ENCODE peak calls at places on chromosomes 13 and 19, in six cellular contexts. F is Calu3; Q is stimulated activated CD4-positive, alpha-beta T cell treated with anti-CD3 and anti-CD28 coated beads, Interleukin-1b, Interleukin-23, amount 100 ng/mL, for 1 hour; A is DMS 273 treated with DMSO at 0.1 percent for 48 hours; S is heart right ventricle; V is NCI-H2081. K is an unnamed sample.

GRCh38 chr19:13382633-13382938 is 123.7 kb downstream of the CACNA1A start:
- DNase-seq in Q (no peak), F (no peak), V (no peak), A (no peak), S (no peak), K (no peak)

GRCh38 chr13:110045919-110046318 is 259.5 kb upstream of the IRS2 start:
- DNase-seq in A (no peak), Q (no peak), S (no peak), F (no peak), V (no peak), K (no peak)

GRCh38 chr13:75362026-75362425 is 119.9 kb downstream of the TBC1D4 start:
- DNase-seq in S (no peak), F (no peak), V (no peak), A (no peak), Q (no peak), K (no peak)

GRCh38 chr19:35344511-35345031 is 3.1 kb upstream of the FFAR1 start:
- DNase-seq in V (no peak), S (no peak), Q (no peak), A (no peak), F (no peak), K (no peak)

GRCh38 chr13:27961227-27962085 is 7.7 kb downstream of the CDX2 start:
- DNase-seq in A (no peak), S (no peak), Q (no peak), F (no peak), V (no peak), K (peak)

GRCh38 chr13:89862011-89862690 is 1485.3 kb upstream of the MIR17HG start:
- DNase-seq in S (no peak), V (no peak), A (no peak), F (no peak), Q (no peak), K (no peak)

GRCh38 chr13:59274958-59275727 is 888.6 kb downstream of the DIAPH3 start:
- DNase-seq in F (no peak), S (no peak), A (no peak), V (no peak), Q (no peak), K (no peak)

GRCh38 chr19:46944918-46945628 is 74.6 kb upstream of the NPAS1 start:
- DNase-seq in Q (no peak), A (no peak), V (peak), S (peak), F (no peak), K (peak)

GRCh38 chr13:100334209-100334608 is 245.3 kb downstream of the PCCA start:
- DNase-seq in A (no peak), F (no peak), S (no peak), V (no peak), Q (no peak), K (no peak)

GRCh38 chr13:39302855-39303254 is 264.6 kb downstream of the NHLRC3 start:
- DNase-seq in A (no peak), V (no peak), Q (no peak), S (no peak), F (no peak), K (no peak)

GRCh38 chr19:6264077-6264445 is 15.7 kb downstream of the MLLT1 start:
- DNase-seq in S (no peak), A (no peak), Q (no peak), F (no peak), V (no peak), K (no peak)

GRCh38 chr19:29872224-29872731 is 60.5 kb downstream of the CCNE1 start:
- DNase-seq in Q (no peak), V (no peak), F (no peak), S (no peak), A (no peak), K (no peak)

GRCh38 chr13:51330741-51331140 is 8.8 kb upstream of the SERPINE3 start:
- DNase-seq in Q (no peak), A (no peak), S (no peak), F (no peak), V (no peak), K (no peak)

GRCh38 chr19:10516671-10517286 is 468 bp downstream of the S1PR5 start:
- DNase-seq in V (no peak), S (no peak), Q (no peak), A (no peak), F (no peak), K (no peak)

GRCh38 chr13:80100636-80101035 is 240.3 kb downstream of the SPRY2 start:
- DNase-seq in A (no peak), Q (no peak), V (no peak), F (no peak), S (no peak), K (no peak)

GRCh38 chr19:8083141-8083540 is 30.6 kb downstream of the CCL25 start:
- DNase-seq in V (no peak), A (no peak), Q (no peak), S (no peak), F (no peak), K (no peak)

GRCh38 chr13:39656325-39656677 is 839 bp downstream of the COG6 start:
- DNase-seq in S (no peak), A (no peak), Q (no peak), V (no peak), F (no peak), K (no peak)

K was measured in colonic mucosa.